ENCODE peak calls at places on chromosomes 11 and 22, in five cellular contexts. E is gastrocnemius medialis, R is ovary, H is body of pancreas, W is esophagus muscularis mucosa. A is an unnamed sample.
A peak's percentile ranks its signal among the peaks of the same experiment; 100 is the strongest.

GRCh38 chr11:2451336-2451735 is 6.5 kb downstream of the KCNQ1 start:
- DNase-seq in H (no peak), W (no peak), E (no peak), R (peak; percentile 2), A (no peak)

GRCh38 chr11:64537876-64538275 is 53.1 kb upstream of the SLC22A12 start:
- DNase-seq in E (no peak), R (no peak), H (no peak), W (no peak), A (no peak)

GRCh38 chr11:105202422-105202821 is 62.9 kb upstream of the CARD18 start:
- DNase-seq in R (no peak), H (no peak), W (no peak), E (no peak), A (no peak)

GRCh38 chr22:42645341-42645937 is 3.8 kb downstream of the CYB5R3 start:
- DNase-seq in W (no peak), H (no peak), E (no peak), R (peak; percentile 66), A (peak; percentile 59)

GRCh38 chr11:111730871-111731591 is 35.2 kb downstream of the PPP2R1B start:
- DNase-seq in R (peak; percentile 69), H (peak; percentile 74), W (no peak), E (peak; percentile 76), A (peak; percentile 57)

GRCh38 chr11:128345316-128345715 is 242.0 kb downstream of the ETS1 start:
- DNase-seq in R (no peak), W (no peak), E (no peak), H (no peak), A (no peak)

GRCh38 chr11:121591405-121592033 is 138.8 kb upstream of the SORL1-AS1 start:
- DNase-seq in E (peak; percentile 32), W (no peak), H (peak; percentile 76), R (peak; percentile 56), A (peak; percentile 66)

GRCh38 chr22:28440517-28441366 is 238.9 kb downstream of the TTC28 start:
- DNase-seq in E (no peak), W (no peak), R (no peak), H (peak; percentile 19), A (no peak)

GRCh38 chr22:26798433-26799065 is 141.2 kb downstream of the MIAT start:
- DNase-seq in R (no peak), W (no peak), H (no peak), E (no peak), A (no peak)

GRCh38 chr11:4181780-4182721 is 87.5 kb downstream of the RRM1 start:
- DNase-seq in W (peak; percentile 92), H (peak; percentile 83), E (no peak), R (peak; percentile 33), A (peak; percentile 60)

GRCh38 chr11:10308208-10308954 is 3.5 kb downstream of the ADM start:
- DNase-seq in W (no peak), R (no peak), H (no peak), E (no peak), A (no peak)

DNA sequence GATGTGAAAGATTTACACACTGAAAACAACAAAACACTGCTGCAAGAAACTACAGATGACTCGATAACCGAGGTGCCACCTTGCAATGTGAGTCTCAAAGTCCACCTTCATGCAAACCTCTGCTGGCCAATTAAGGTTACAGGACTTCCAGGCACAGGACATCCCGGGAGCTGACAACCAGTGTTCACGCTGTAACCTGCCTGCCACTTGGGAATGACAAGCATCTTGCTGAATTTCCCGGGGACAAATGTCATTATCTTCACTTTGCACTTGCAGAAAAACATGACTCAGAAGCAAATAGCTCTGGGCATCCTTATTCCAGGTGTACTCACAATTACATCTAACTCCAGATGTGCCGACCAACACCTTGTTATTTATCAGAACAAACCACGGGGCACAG is 72.5 kb downstream of the SHANK2 start:
- DNase-seq in R (no peak), H (no peak), W (no peak), E (no peak), A (no peak)
- H3K4me1 ChIP-seq in R (no peaks in the 10 kb centered on the region), H (peaks cover 10% of the 10 kb centered on the region), W (no peaks in the 10 kb centered on the region), E (no peaks in the 10 kb centered on the region), A (no peaks in the 10 kb centered on the region)

GRCh38 chr11:36487619-36488018 is 22.5 kb downstream of the TRAF6 start:
- DNase-seq in R (no peak), H (no peak), E (no peak), W (no peak), A (no peak)
- H3K4me3 ChIP-seq in R (no peak overlapping the region), H (no peak overlapping the region), E (no peak overlapping the region), W (no peak overlapping the region), A (no peak overlapping the region)

GRCh38 chr22:19603767-19604166 is 79.6 kb upstream of the CLDN5 start:
- DNase-seq in W (no peak), H (no peak), E (no peak), R (no peak), A (no peak)

GRCh38 chr22:19607198-19608113 is 83.2 kb upstream of the CLDN5 start:
- DNase-seq in R (no peak), E (peak; percentile 27), H (peak; percentile 63), W (no peak), A (peak; percentile 72)

GRCh38 chr22:19604711-19605268 is 80.6 kb upstream of the CLDN5 start:
- DNase-seq in H (no peak), W (no peak), E (no peak), R (no peak), A (no peak)

GRCh38 chr22:19606332-19607197 is 82.4 kb upstream of the CLDN5 start:
- DNase-seq in R (no peak), W (no peak), H (no peak), E (no peak), A (no peak)

GRCh38 chr22:19605508-19606331 is 81.5 kb upstream of the CLDN5 start:
- DNase-seq in R (no peak), H (no peak), W (no peak), E (peak; percentile 78), A (peak; percentile 8)
- TF ChIP-seq POLR2A in R (no peak), H (no peak), W (no peak), E (no peak), A (no peak)

DNA sequence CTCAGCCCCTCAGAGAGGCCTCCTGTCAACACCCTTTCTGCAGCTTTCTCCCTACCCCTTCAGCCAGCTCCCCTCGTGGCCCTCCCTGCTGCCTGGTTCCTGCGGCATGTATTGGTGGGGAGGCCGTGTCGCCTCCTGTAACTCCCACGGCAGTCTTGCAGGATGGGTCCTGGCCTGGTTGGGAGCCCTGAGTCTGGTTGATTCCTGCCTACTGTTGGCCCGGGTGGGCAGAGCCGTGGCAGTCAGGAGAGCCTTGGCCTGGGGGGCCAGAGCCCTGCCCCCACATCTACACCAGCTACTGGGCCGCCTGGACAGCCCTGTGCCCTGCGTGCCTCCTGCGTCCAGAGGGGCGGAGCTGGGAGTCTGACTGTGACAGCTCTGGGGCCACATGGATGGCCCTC is 30.3 kb upstream of the GRAMD4 start:
- DNase-seq in H (no peak), R (no peak), W (no peak), E (no peak), A (no peak)
- H3K4me1 ChIP-seq in H (peaks cover 4% of the 10 kb centered on the region), R (peaks cover 2% of the 10 kb centered on the region), W (peaks cover 76% of the 10 kb centered on the region), E (peaks cover 32% of the 10 kb centered on the region), A (peaks cover 88% of the 10 kb centered on the region)

DNA sequence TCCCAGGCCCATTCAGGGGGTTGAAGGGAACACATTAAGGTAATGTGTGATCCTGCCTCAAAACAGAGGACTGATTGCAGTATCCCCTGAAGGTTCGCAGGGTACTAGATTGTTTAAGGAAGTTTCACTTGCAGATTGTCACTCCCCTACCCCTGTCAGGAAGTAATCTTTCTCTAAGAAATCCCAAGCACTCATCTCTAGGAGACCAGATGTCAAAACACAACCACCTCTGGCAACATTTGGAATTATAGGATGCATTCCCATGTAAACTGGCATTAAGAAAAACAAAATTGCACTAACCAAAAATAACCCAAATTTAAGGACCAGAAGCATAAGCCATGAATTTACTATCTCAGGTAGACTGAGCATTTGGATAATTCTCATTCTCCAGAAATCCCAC is 1.6 kb downstream of the MRPL17 start:
- DNase-seq in R (no peak), H (no peak), W (no peak), E (no peak), A (no peak)
- H3K4me3 ChIP-seq in R (no peak overlapping the region), H (no peak overlapping the region), W (no peak overlapping the region), E (no peak overlapping the region), A (no peak overlapping the region)

A was measured in thyroid gland.